ENCODE peak calls at places on chromosomes 6 and 20, in seven cellular contexts. One of them, this sample, is unnamed.

GRCh38 chr6:162543221-162543620 is 184.3 kb downstream of the PRKN start:
- DNase-seq in NCI-H1930: no peak
- DNase-seq in coronary artery: no peak
- DNase-seq in type B pancreatic cell: no peak
- DNase-seq in activated CD4-positive, CD25-positive, alpha-beta regulatory T cell: no peak
- DNase-seq in heart left ventricle: no peak
- DNase-seq in cardiac muscle cell: no peak
- DNase-seq in this sample: no peak

GRCh38 chr6:105855433-105855832 is 230.7 kb upstream of the PRDM1 start:
- DNase-seq in NCI-H1930: no peak
- DNase-seq in coronary artery: no peak
- DNase-seq in type B pancreatic cell: no peak
- DNase-seq in activated CD4-positive, CD25-positive, alpha-beta regulatory T cell: no peak
- DNase-seq in heart left ventricle: no peak
- DNase-seq in cardiac muscle cell: no peak
- DNase-seq in this sample: no peak

GRCh38 chr6:170076466-170077165 is 214.3 kb downstream of the DLL1 start:
- DNase-seq in NCI-H1930: no peak
- DNase-seq in coronary artery: peak; percentile 49
- DNase-seq in type B pancreatic cell: peak; percentile 60
- DNase-seq in activated CD4-positive, CD25-positive, alpha-beta regulatory T cell: no peak
- DNase-seq in heart left ventricle: peak; percentile 44
- DNase-seq in cardiac muscle cell: no peak
- DNase-seq in this sample: no peak

GRCh38 chr6:16391451-16391912 is 153.1 kb downstream of the GMPR start:
- DNase-seq in NCI-H1930: no peak
- DNase-seq in coronary artery: no peak
- DNase-seq in type B pancreatic cell: no peak
- DNase-seq in activated CD4-positive, CD25-positive, alpha-beta regulatory T cell: no peak
- DNase-seq in heart left ventricle: no peak
- DNase-seq in cardiac muscle cell: no peak
- DNase-seq in this sample: no peak

GRCh38 chr20:21102252-21102609 is 3.9 kb downstream of the LINC00237 start:
- DNase-seq in NCI-H1930: no peak
- DNase-seq in coronary artery: no peak
- DNase-seq in type B pancreatic cell: no peak
- DNase-seq in activated CD4-positive, CD25-positive, alpha-beta regulatory T cell: no peak
- DNase-seq in heart left ventricle: no peak
- DNase-seq in cardiac muscle cell: no peak
- DNase-seq in this sample: no peak

GRCh38 chr6:138572200-138572875 is 73.0 kb upstream of the NHSL1 start:
- DNase-seq in NCI-H1930: no peak
- DNase-seq in coronary artery: peak; percentile 77
- DNase-seq in type B pancreatic cell: peak; percentile 80
- DNase-seq in activated CD4-positive, CD25-positive, alpha-beta regulatory T cell: no peak
- DNase-seq in heart left ventricle: peak; percentile 68
- DNase-seq in cardiac muscle cell: peak; percentile 93
- DNase-seq in this sample: peak; percentile 88

GRCh38 chr20:38730167-38730988 is 6.1 kb downstream of the SLC32A1 start:
- DNase-seq in NCI-H1930: no peak
- DNase-seq in coronary artery: no peak
- DNase-seq in type B pancreatic cell: no peak
- DNase-seq in activated CD4-positive, CD25-positive, alpha-beta regulatory T cell: no peak
- DNase-seq in heart left ventricle: no peak
- DNase-seq in cardiac muscle cell: no peak
- DNase-seq in this sample: no peak

GRCh38 chr6:71537717-71538116 is 249.1 kb downstream of the OGFRL1 start:
- DNase-seq in NCI-H1930: no peak
- DNase-seq in coronary artery: no peak
- DNase-seq in type B pancreatic cell: no peak
- DNase-seq in activated CD4-positive, CD25-positive, alpha-beta regulatory T cell: no peak
- DNase-seq in heart left ventricle: no peak
- DNase-seq in cardiac muscle cell: no peak
- DNase-seq in this sample: no peak

GRCh38 chr6:4449409-4449808 is 314.0 kb upstream of the ECI2 start:
- DNase-seq in NCI-H1930: no peak
- DNase-seq in coronary artery: no peak
- DNase-seq in type B pancreatic cell: no peak
- DNase-seq in activated CD4-positive, CD25-positive, alpha-beta regulatory T cell: no peak
- DNase-seq in heart left ventricle: no peak
- DNase-seq in cardiac muscle cell: no peak
- DNase-seq in this sample: no peak

GRCh38 chr20:6468751-6469150 is 298.7 kb upstream of the BMP2 start:
- DNase-seq in NCI-H1930: no peak
- DNase-seq in coronary artery: no peak
- DNase-seq in type B pancreatic cell: no peak
- DNase-seq in activated CD4-positive, CD25-positive, alpha-beta regulatory T cell: no peak
- DNase-seq in heart left ventricle: no peak
- DNase-seq in cardiac muscle cell: no peak
- DNase-seq in this sample: no peak

GRCh38 chr20:51930775-51931174 is 128.5 kb upstream of the SALL4 start:
- DNase-seq in NCI-H1930: no peak
- DNase-seq in coronary artery: no peak
- DNase-seq in type B pancreatic cell: no peak
- DNase-seq in activated CD4-positive, CD25-positive, alpha-beta regulatory T cell: no peak
- DNase-seq in heart left ventricle: no peak
- DNase-seq in cardiac muscle cell: no peak
- DNase-seq in this sample: peak; percentile 39

GRCh38 chr6:110551088-110551487 is 74.7 kb upstream of the SLC22A16 start:
- DNase-seq in NCI-H1930: no peak
- DNase-seq in coronary artery: no peak
- DNase-seq in type B pancreatic cell: no peak
- DNase-seq in activated CD4-positive, CD25-positive, alpha-beta regulatory T cell: no peak
- DNase-seq in heart left ventricle: no peak
- DNase-seq in cardiac muscle cell: no peak
- DNase-seq in this sample: no peak

GRCh38 chr6:79515436-79515835 is 21.8 kb downstream of the LCA5 start:
- DNase-seq in NCI-H1930: no peak
- DNase-seq in coronary artery: no peak
- DNase-seq in type B pancreatic cell: no peak
- DNase-seq in activated CD4-positive, CD25-positive, alpha-beta regulatory T cell: no peak
- DNase-seq in heart left ventricle: no peak
- DNase-seq in cardiac muscle cell: no peak
- DNase-seq in this sample: no peak

GRCh38 chr20:60752741-60753420 is 499.2 kb upstream of the CDH4 start:
- DNase-seq in NCI-H1930: no peak
- DNase-seq in coronary artery: no peak
- DNase-seq in type B pancreatic cell: no peak
- DNase-seq in activated CD4-positive, CD25-positive, alpha-beta regulatory T cell: no peak
- DNase-seq in heart left ventricle: no peak
- DNase-seq in cardiac muscle cell: no peak
- DNase-seq in this sample: no peak

GRCh38 chr6:25006565-25007001 is 70.8 kb upstream of the RIPOR2 start:
- DNase-seq in NCI-H1930: no peak
- DNase-seq in coronary artery: no peak
- DNase-seq in type B pancreatic cell: no peak
- DNase-seq in activated CD4-positive, CD25-positive, alpha-beta regulatory T cell: no peak
- DNase-seq in heart left ventricle: no peak
- DNase-seq in cardiac muscle cell: no peak
- DNase-seq in this sample: no peak

GRCh38 chr6:56593801-56594318 is 48.8 kb downstream of the DST start:
- DNase-seq in NCI-H1930: no peak
- DNase-seq in coronary artery: no peak
- DNase-seq in type B pancreatic cell: no peak
- DNase-seq in activated CD4-positive, CD25-positive, alpha-beta regulatory T cell: no peak
- DNase-seq in heart left ventricle: no peak
- DNase-seq in cardiac muscle cell: no peak
- DNase-seq in this sample: no peak

GRCh38 chr6:35993150-35993549 is 31.3 kb downstream of the SLC26A8 start:
- DNase-seq in NCI-H1930: no peak
- DNase-seq in coronary artery: no peak
- DNase-seq in type B pancreatic cell: no peak
- DNase-seq in activated CD4-positive, CD25-positive, alpha-beta regulatory T cell: no peak
- DNase-seq in heart left ventricle: no peak
- DNase-seq in cardiac muscle cell: no peak
- DNase-seq in this sample: no peak

GRCh38 chr20:1734269-1734858 is 76.8 kb upstream of the SIRPG start:
- DNase-seq in NCI-H1930: no peak
- DNase-seq in coronary artery: no peak
- DNase-seq in type B pancreatic cell: no peak
- DNase-seq in activated CD4-positive, CD25-positive, alpha-beta regulatory T cell: no peak
- DNase-seq in heart left ventricle: no peak
- DNase-seq in cardiac muscle cell: no peak
- DNase-seq in this sample: peak; percentile 14

GRCh38 chr6:56268266-56268665 is 20.9 kb upstream of the COL21A1 start:
- DNase-seq in NCI-H1930: no peak
- DNase-seq in coronary artery: no peak
- DNase-seq in type B pancreatic cell: no peak
- DNase-seq in activated CD4-positive, CD25-positive, alpha-beta regulatory T cell: no peak
- DNase-seq in heart left ventricle: no peak
- DNase-seq in cardiac muscle cell: no peak
- DNase-seq in this sample: no peak

GRCh38 chr6:157607317-157608109 is 215.5 kb upstream of the SNX9 start:
- DNase-seq in NCI-H1930: no peak
- DNase-seq in coronary artery: no peak
- DNase-seq in type B pancreatic cell: no peak
- DNase-seq in activated CD4-positive, CD25-positive, alpha-beta regulatory T cell: no peak
- DNase-seq in heart left ventricle: no peak
- DNase-seq in cardiac muscle cell: no peak
- DNase-seq in this sample: no peak

GRCh38 chr20:57390604-57391438 is at the start of gene RBM38:
- DNase-seq in NCI-H1930: peak; percentile 66
- DNase-seq in coronary artery: no peak
- DNase-seq in type B pancreatic cell: peak; percentile 85
- DNase-seq in activated CD4-positive, CD25-positive, alpha-beta regulatory T cell: peak; percentile 70
- DNase-seq in heart left ventricle: peak; percentile 89
- DNase-seq in cardiac muscle cell: peak; percentile 89
- DNase-seq in this sample: peak; percentile 82

GRCh38 chr6:163971841-163972838 is 557.6 kb downstream of the QKI start:
- DNase-seq in NCI-H1930: no peak
- DNase-seq in coronary artery: no peak
- DNase-seq in type B pancreatic cell: no peak
- DNase-seq in activated CD4-positive, CD25-positive, alpha-beta regulatory T cell: no peak
- DNase-seq in heart left ventricle: no peak
- DNase-seq in cardiac muscle cell: no peak
- DNase-seq in this sample: no peak

GRCh38 chr6:106823732-106824351 is 150.7 kb downstream of the CD24 start:
- DNase-seq in NCI-H1930: no peak
- DNase-seq in coronary artery: no peak
- DNase-seq in type B pancreatic cell: no peak
- DNase-seq in activated CD4-positive, CD25-positive, alpha-beta regulatory T cell: no peak
- DNase-seq in heart left ventricle: no peak
- DNase-seq in cardiac muscle cell: no peak
- DNase-seq in this sample: no peak

GRCh38 chr6:111361648-111362047 is 121.4 kb downstream of the REV3L start:
- DNase-seq in NCI-H1930: peak; percentile 26
- DNase-seq in coronary artery: no peak
- DNase-seq in type B pancreatic cell: no peak
- DNase-seq in activated CD4-positive, CD25-positive, alpha-beta regulatory T cell: no peak
- DNase-seq in heart left ventricle: no peak
- DNase-seq in cardiac muscle cell: peak; percentile 66
- DNase-seq in this sample: peak; percentile 8

GRCh38 chr6:71446084-71446869 is 157.7 kb downstream of the OGFRL1 start:
- DNase-seq in NCI-H1930: no peak
- DNase-seq in coronary artery: no peak
- DNase-seq in type B pancreatic cell: no peak
- DNase-seq in activated CD4-positive, CD25-positive, alpha-beta regulatory T cell: no peak
- DNase-seq in heart left ventricle: no peak
- DNase-seq in cardiac muscle cell: no peak
- DNase-seq in this sample: peak; percentile 8

GRCh38 chr6:111914617-111915016 is 41.4 kb upstream of the FYN start:
- DNase-seq in NCI-H1930: no peak
- DNase-seq in coronary artery: no peak
- DNase-seq in type B pancreatic cell: no peak
- DNase-seq in activated CD4-positive, CD25-positive, alpha-beta regulatory T cell: no peak
- DNase-seq in heart left ventricle: no peak
- DNase-seq in cardiac muscle cell: no peak
- DNase-seq in this sample: no peak

GRCh38 chr6:28695671-28696537 is 170.2 kb downstream of the GPX5 start:
- DNase-seq in NCI-H1930: no peak
- DNase-seq in coronary artery: no peak
- DNase-seq in type B pancreatic cell: no peak
- DNase-seq in activated CD4-positive, CD25-positive, alpha-beta regulatory T cell: no peak
- DNase-seq in heart left ventricle: no peak
- DNase-seq in cardiac muscle cell: no peak
- DNase-seq in this sample: peak; percentile 86

This sample was measured in COLO829.